ENCODE peak calls at places on chromosomes 1 and 21, in eight cellular contexts. E is neural crest cell; C is OCI-LY7; V is epithelial cell of esophagus; X is NCI-H1436; J is AML-193; S is central memory CD8-positive, alpha-beta T cell; F is activated CD4-positive, alpha-beta T cell treated with anti-CD3 and anti-CD28 coated beads, Interleukin-2, amount 50 U/mL, for 4 hours. L is an unnamed sample.

GRCh38 chr1:184242507-184242943 is 144.3 kb upstream of the C1orf21 start:
- DNase-seq in S (no peak), V (peak), F (no peak), X (no peak), E (no peak), J (peak), C (no peak), L (no peak)

GRCh38 chr21:35855463-35855862 is 204.9 kb downstream of the SETD4 start:
- DNase-seq in E (no peak), J (no peak), C (no peak), F (no peak), V (no peak), S (no peak), X (no peak), L (no peak)

GRCh38 chr1:6645022-6645421 is 20.4 kb downstream of the THAP3 start:
- DNase-seq in E (no peak), J (no peak), F (no peak), X (no peak), V (no peak), C (no peak), S (no peak), L (no peak)

GRCh38 chr1:228236744-228237143 is 28.9 kb downstream of the OBSCN start:
- DNase-seq in S (no peak), J (peak), X (peak), V (peak), E (peak), F (no peak), C (peak), L (peak)

GRCh38 chr21:35291963-35292627 is 243.0 kb upstream of the RUNX1 start:
- DNase-seq in V (no peak), F (no peak), E (no peak), C (no peak), X (no peak), J (no peak), S (no peak), L (no peak)

GRCh38 chr21:42661688-42662429 is 8.4 kb downstream of the PDE9A start:
- DNase-seq in J (no peak), X (no peak), F (no peak), E (no peak), S (no peak), C (peak), V (no peak), L (no peak)

GRCh38 chr1:218439541-218440295 is 94.6 kb downstream of the TGFB2 start:
- DNase-seq in S (no peak), J (no peak), F (no peak), V (no peak), C (no peak), E (no peak), X (no peak), L (peak)

GRCh38 chr1:2632051-2632430 is 775 bp downstream of the MMEL1 start:
- DNase-seq in E (no peak), X (no peak), S (no peak), F (no peak), C (no peak), J (no peak), V (no peak), L (no peak)

GRCh38 chr1:228742535-228742934 is 7.3 kb downstream of the RHOU start:
- DNase-seq in V (no peak), E (no peak), X (no peak), S (no peak), F (no peak), J (no peak), C (no peak), L (no peak)

GRCh38 chr1:231679109-231679508 is 52.5 kb downstream of the DISC1 start:
- DNase-seq in V (no peak), C (no peak), F (no peak), S (no peak), J (no peak), E (no peak), X (peak), L (no peak)

GRCh38 chr1:46480959-46481646 is 8.5 kb upstream of the DMBX1 start:
- DNase-seq in F (no peak), E (no peak), X (no peak), J (peak), C (no peak), V (no peak), S (no peak), L (no peak)

GRCh38 chr21:45244799-45245340 is 42.8 kb downstream of the POFUT2 start:
- DNase-seq in C (no peak), E (no peak), J (no peak), F (no peak), S (no peak), X (no peak), V (no peak), L (no peak)

GRCh38 chr1:207282049-207282448 is 39.4 kb upstream of the CD55 start:
- DNase-seq in C (no peak), X (no peak), J (no peak), E (no peak), V (peak), S (no peak), F (no peak), L (peak)

GRCh38 chr1:156232222-156232621 is 9.8 kb upstream of the BGLAP start:
- DNase-seq in S (no peak), E (no peak), X (peak), F (no peak), C (no peak), J (no peak), V (no peak), L (no peak)

GRCh38 chr1:152725261-152725660 is 17.3 kb downstream of the LCE4A start:
- DNase-seq in E (no peak), V (no peak), S (no peak), C (no peak), F (no peak), X (no peak), J (no peak), L (peak)

GRCh38 chr1:145751491-145752021 is 32.3 kb downstream of the CD160 start:
- DNase-seq in F (no peak), S (no peak), V (peak), X (no peak), C (no peak), J (no peak), E (no peak), L (peak)

GRCh38 chr1:160004001-160004400 is 27.8 kb downstream of the PIGM start:
- DNase-seq in E (no peak), V (peak), C (no peak), S (no peak), F (no peak), X (no peak), J (no peak), L (peak)

GRCh38 chr1:35180776-35181374 is 12.1 kb downstream of the SFPQ start:
- DNase-seq in S (no peak), X (no peak), V (no peak), J (no peak), F (no peak), E (no peak), C (no peak), L (no peak)

GRCh38 chr21:44547656-44548331 is 3.5 kb downstream of the KRTAP10-2 start:
- DNase-seq in E (no peak), X (no peak), F (peak), V (no peak), J (no peak), C (peak), S (peak), L (no peak)

GRCh38 chr1:13829152-13829769 is 129.3 kb downstream of the PRDM2 start:
- DNase-seq in S (no peak), X (no peak), J (no peak), F (no peak), E (no peak), C (no peak), V (peak), L (no peak)

GRCh38 chr1:223411309-223411708 is 18.1 kb downstream of the CCDC185 start:
- DNase-seq in X (no peak), E (no peak), C (no peak), F (no peak), V (peak), J (no peak), S (no peak), L (peak)

GRCh38 chr21:34595457-34595856 is 19.5 kb downstream of the RCAN1 start:
- DNase-seq in E (no peak), X (no peak), C (no peak), S (no peak), V (peak), J (no peak), F (no peak), L (no peak)

GRCh38 chr1:155113450-155113985 is 14.2 kb upstream of the EFNA1 start:
- DNase-seq in F (no peak), J (no peak), C (no peak), V (no peak), X (no peak), S (no peak), E (no peak), L (no peak)

GRCh38 chr1:952201-952600 is 6.9 kb downstream of the NOC2L start:
- DNase-seq in J (no peak), V (no peak), S (no peak), C (no peak), E (no peak), F (no peak), X (no peak), L (no peak)

GRCh38 chr1:11654571-11655262 is at the start of gene FBXO44:
- DNase-seq in S (no peak), X (peak), J (no peak), V (peak), C (peak), E (no peak), F (peak), L (peak)

GRCh38 chr1:207868252-207868768 is 42.6 kb downstream of the CD34 start:
- DNase-seq in C (peak), E (no peak), J (no peak), F (no peak), V (no peak), S (no peak), X (no peak), L (peak)

GRCh38 chr1:190679444-190679843 is 201.8 kb upstream of the BRINP3 start:
- DNase-seq in J (no peak), E (no peak), F (no peak), X (no peak), C (no peak), V (peak), S (no peak), L (peak)

GRCh38 chr1:156383023-156383422 is 14.0 kb downstream of the RHBG start:
- DNase-seq in E (peak), C (peak), F (peak), V (peak), J (peak), X (peak), S (peak), L (peak)

GRCh38 chr1:241677171-241677570 is 25.1 kb downstream of the WDR64 start:
- DNase-seq in E (no peak), V (no peak), F (no peak), C (peak), X (no peak), J (no peak), S (no peak), L (no peak)

GRCh38 chr1:187788686-187789085 is 959.9 kb downstream of the PLA2G4A start:
- DNase-seq in E (no peak), F (no peak), V (no peak), X (no peak), J (no peak), C (no peak), S (no peak), L (no peak)

GRCh38 chr1:184296466-184297243 is 90.2 kb upstream of the C1orf21 start:
- DNase-seq in S (no peak), E (no peak), V (no peak), F (no peak), J (peak), X (no peak), C (no peak), L (no peak)

GRCh38 chr1:184298321-184299052 is 88.3 kb upstream of the C1orf21 start:
- DNase-seq in X (no peak), V (no peak), S (no peak), F (no peak), J (no peak), C (no peak), E (no peak), L (no peak)

GRCh38 chr1:232139444-232139843 is 490.5 kb downstream of the SIPA1L2 start:
- DNase-seq in F (no peak), S (no peak), J (no peak), V (no peak), X (no peak), C (no peak), E (no peak), L (no peak)

GRCh38 chr21:43190544-43191340 is 21.9 kb downstream of the CRYAA start:
- DNase-seq in S (no peak), X (no peak), J (no peak), V (no peak), C (no peak), F (no peak), E (no peak), L (no peak)

GRCh38 chr1:15669074-15669473 is 15.0 kb upstream of the PLEKHM2 start:
- DNase-seq in X (no peak), J (no peak), E (no peak), F (no peak), S (no peak), V (no peak), C (no peak), L (no peak)

GRCh38 chr1:207811920-207812720 is 60.3 kb downstream of the CD46 start:
- DNase-seq in F (no peak), S (no peak), V (no peak), J (no peak), X (no peak), C (no peak), E (no peak), L (no peak)

L was measured in mammary epithelial cell.